ENCODE peak calls at places on chromosomes 3 and 15, in seven cellular contexts. One of them, this sample, is unnamed.

GRCh38 chr15:67905628-67906027 is 65.8 kb upstream of the RNU6-1 start:
- DNase-seq in breast epithelium: no peak
- DNase-seq in HCT116: no peak
- DNase-seq in GM12878: no peak
- DNase-seq in transverse colon: no peak
- DNase-seq in suprapubic skin: no peak
- DNase-seq in HepG2: no peak
- DNase-seq in this sample: no peak

GRCh38 chr3:133292251-133292650 is 107.6 kb upstream of the BFSP2 start:
- DNase-seq in breast epithelium: no peak
- DNase-seq in HCT116: no peak
- DNase-seq in GM12878: no peak
- DNase-seq in transverse colon: no peak
- DNase-seq in suprapubic skin: no peak
- DNase-seq in HepG2: no peak
- DNase-seq in this sample: no peak

GRCh38 chr15:49831206-49831965 is 210.5 kb downstream of the DTWD1 start:
- DNase-seq in breast epithelium: no peak
- DNase-seq in HCT116: no peak
- DNase-seq in GM12878: no peak
- DNase-seq in transverse colon: no peak
- DNase-seq in suprapubic skin: peak; percentile 79
- DNase-seq in HepG2: no peak
- DNase-seq in this sample: peak; percentile 74

GRCh38 chr15:50909044-50909342 is 510 bp downstream of the AP4E1 start:
- DNase-seq in breast epithelium: no peak
- DNase-seq in HCT116: no peak
- DNase-seq in GM12878: no peak
- DNase-seq in transverse colon: no peak
- DNase-seq in suprapubic skin: no peak
- DNase-seq in HepG2: peak; percentile 38
- DNase-seq in this sample: no peak

GRCh38 chr3:135801018-135801417 is 164.5 kb upstream of the PPP2R3A start:
- DNase-seq in breast epithelium: no peak
- DNase-seq in HCT116: no peak
- DNase-seq in GM12878: no peak
- DNase-seq in transverse colon: peak; percentile 22
- DNase-seq in suprapubic skin: no peak
- DNase-seq in HepG2: no peak
- DNase-seq in this sample: no peak

GRCh38 chr3:61155701-61156292 is 95.5 kb downstream of the FHIT start:
- DNase-seq in breast epithelium: no peak
- DNase-seq in HCT116: no peak
- DNase-seq in GM12878: no peak
- DNase-seq in transverse colon: no peak
- DNase-seq in suprapubic skin: no peak
- DNase-seq in HepG2: no peak
- DNase-seq in this sample: no peak

GRCh38 chr3:89025185-89025584 is 82.2 kb upstream of the EPHA3 start:
- DNase-seq in breast epithelium: no peak
- DNase-seq in HCT116: no peak
- DNase-seq in GM12878: no peak
- DNase-seq in transverse colon: no peak
- DNase-seq in suprapubic skin: no peak
- DNase-seq in HepG2: no peak
- DNase-seq in this sample: no peak

GRCh38 chr15:94509259-94509658 is 277.9 kb downstream of the MCTP2 start:
- DNase-seq in breast epithelium: no peak
- DNase-seq in HCT116: no peak
- DNase-seq in GM12878: no peak
- DNase-seq in transverse colon: no peak
- DNase-seq in suprapubic skin: no peak
- DNase-seq in HepG2: no peak
- DNase-seq in this sample: no peak

GRCh38 chr15:49045691-49046112 is 544 bp downstream of the SECISBP2L start:
- DNase-seq in breast epithelium: no peak
- DNase-seq in HCT116: no peak
- DNase-seq in GM12878: peak; percentile 48
- DNase-seq in transverse colon: no peak
- DNase-seq in suprapubic skin: no peak
- DNase-seq in HepG2: peak; percentile 28
- DNase-seq in this sample: no peak

GRCh38 chr15:67143646-67144045 is 78.2 kb downstream of the SMAD3 start:
- DNase-seq in breast epithelium: no peak
- DNase-seq in HCT116: no peak
- DNase-seq in GM12878: no peak
- DNase-seq in transverse colon: no peak
- DNase-seq in suprapubic skin: no peak
- DNase-seq in HepG2: no peak
- DNase-seq in this sample: peak; percentile 29

GRCh38 chr3:14485981-14486380 is 54.2 kb downstream of the GRIP2 start:
- DNase-seq in breast epithelium: no peak
- DNase-seq in HCT116: no peak
- DNase-seq in GM12878: no peak
- DNase-seq in transverse colon: no peak
- DNase-seq in suprapubic skin: no peak
- DNase-seq in HepG2: no peak
- DNase-seq in this sample: no peak

GRCh38 chr15:37898385-37898784 is 36.1 kb upstream of the TMCO5A start:
- DNase-seq in breast epithelium: no peak
- DNase-seq in HCT116: no peak
- DNase-seq in GM12878: no peak
- DNase-seq in transverse colon: no peak
- DNase-seq in suprapubic skin: no peak
- DNase-seq in HepG2: no peak
- DNase-seq in this sample: no peak

GRCh38 chr3:177379045-177379444 is 181.8 kb upstream of the TBL1XR1 start:
- DNase-seq in breast epithelium: no peak
- DNase-seq in HCT116: no peak
- DNase-seq in GM12878: no peak
- DNase-seq in transverse colon: no peak
- DNase-seq in suprapubic skin: no peak
- DNase-seq in HepG2: peak; percentile 49
- DNase-seq in this sample: no peak

GRCh38 chr15:66842710-66843441 is 140.8 kb downstream of the SMAD6 start:
- DNase-seq in breast epithelium: peak; percentile 71
- DNase-seq in HCT116: no peak
- DNase-seq in GM12878: no peak
- DNase-seq in transverse colon: peak; percentile 77
- DNase-seq in suprapubic skin: peak; percentile 88
- DNase-seq in HepG2: peak; percentile 37
- DNase-seq in this sample: peak; percentile 91

GRCh38 chr15:49492834-49493233 is 69.8 kb downstream of the FGF7 start:
- DNase-seq in breast epithelium: no peak
- DNase-seq in HCT116: no peak
- DNase-seq in GM12878: no peak
- DNase-seq in transverse colon: no peak
- DNase-seq in suprapubic skin: no peak
- DNase-seq in HepG2: no peak
- DNase-seq in this sample: no peak

GRCh38 chr3:128598884-128599664 is 51.5 kb downstream of the RPN1 start:
- DNase-seq in breast epithelium: no peak
- DNase-seq in HCT116: no peak
- DNase-seq in GM12878: no peak
- DNase-seq in transverse colon: no peak
- DNase-seq in suprapubic skin: no peak
- DNase-seq in HepG2: no peak
- DNase-seq in this sample: no peak

DNA sequence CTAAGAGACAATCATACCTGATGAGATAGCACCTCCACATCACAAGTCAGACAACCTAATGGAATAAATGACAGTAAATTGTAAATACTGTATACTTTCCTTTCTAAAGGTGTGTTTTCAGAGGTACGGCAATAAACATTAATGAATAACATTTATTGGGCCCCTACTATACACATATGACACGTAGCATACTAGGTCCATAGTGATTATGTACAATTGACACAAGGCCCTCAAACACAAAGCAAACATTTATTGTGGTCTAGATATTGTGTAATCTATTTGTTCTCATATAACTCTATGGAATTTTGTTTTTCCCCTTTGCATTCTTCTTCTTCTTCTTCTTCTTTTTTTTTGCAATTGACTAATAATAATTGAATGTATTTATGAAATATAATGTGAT is 429.8 kb downstream of the FOXP1 start:
- DNase-seq in breast epithelium: no peak
- DNase-seq in HCT116: no peak
- DNase-seq in GM12878: no peak
- DNase-seq in transverse colon: no peak
- DNase-seq in suprapubic skin: no peak
- DNase-seq in HepG2: peak; percentile 66
- DNase-seq in this sample: no peak
- H3K4me1 ChIP-seq in breast epithelium: no peaks in the 10 kb centered on the region
- H3K4me1 ChIP-seq in HCT116: no peaks in the 10 kb centered on the region
- H3K4me1 ChIP-seq in GM12878: no peaks in the 10 kb centered on the region
- H3K4me1 ChIP-seq in transverse colon: peaks cover 29% of the 10 kb centered on the region
- H3K4me1 ChIP-seq in suprapubic skin: no peaks in the 10 kb centered on the region
- H3K4me1 ChIP-seq in HepG2: peaks cover 80% of the 10 kb centered on the region
- H3K4me1 ChIP-seq in this sample: no peaks in the 10 kb centered on the region

GRCh38 chr3:146130881-146131371 is 30.1 kb downstream of the PLOD2 start:
- DNase-seq in breast epithelium: no peak
- DNase-seq in HCT116: no peak
- DNase-seq in GM12878: no peak
- DNase-seq in transverse colon: no peak
- DNase-seq in suprapubic skin: no peak
- DNase-seq in HepG2: no peak
- DNase-seq in this sample: no peak

GRCh38 chr3:146133436-146133835 is 27.5 kb downstream of the PLOD2 start:
- DNase-seq in breast epithelium: no peak
- DNase-seq in HCT116: no peak
- DNase-seq in GM12878: no peak
- DNase-seq in transverse colon: no peak
- DNase-seq in suprapubic skin: no peak
- DNase-seq in HepG2: peak; percentile 42
- DNase-seq in this sample: no peak

GRCh38 chr3:146131616-146132410 is 29.2 kb downstream of the PLOD2 start:
- DNase-seq in breast epithelium: no peak
- DNase-seq in HCT116: no peak
- DNase-seq in GM12878: no peak
- DNase-seq in transverse colon: no peak
- DNase-seq in suprapubic skin: no peak
- DNase-seq in HepG2: peak; percentile 33
- DNase-seq in this sample: no peak

GRCh38 chr3:146136647-146137046 is 24.3 kb downstream of the PLOD2 start:
- DNase-seq in breast epithelium: no peak
- DNase-seq in HCT116: no peak
- DNase-seq in GM12878: no peak
- DNase-seq in transverse colon: no peak
- DNase-seq in suprapubic skin: no peak
- DNase-seq in HepG2: no peak
- DNase-seq in this sample: no peak

GRCh38 chr3:146134348-146135117 is 26.5 kb downstream of the PLOD2 start:
- DNase-seq in breast epithelium: no peak
- DNase-seq in HCT116: no peak
- DNase-seq in GM12878: no peak
- DNase-seq in transverse colon: no peak
- DNase-seq in suprapubic skin: no peak
- DNase-seq in HepG2: peak; percentile 36
- DNase-seq in this sample: no peak
- TF ChIP-seq POLR2AphosphoS5 in breast epithelium: no peak
- TF ChIP-seq POLR2AphosphoS5 in HCT116: no peak
- TF ChIP-seq POLR2AphosphoS5 in GM12878: no peak
- TF ChIP-seq POLR2AphosphoS5 in transverse colon: no peak
- TF ChIP-seq POLR2AphosphoS5 in suprapubic skin: no peak
- TF ChIP-seq POLR2AphosphoS5 in HepG2: no peak
- TF ChIP-seq POLR2AphosphoS5 in this sample: no peak

GRCh38 chr15:99722406-99722805 is 10.8 kb downstream of the LYSMD4 start:
- DNase-seq in breast epithelium: no peak
- DNase-seq in HCT116: no peak
- DNase-seq in GM12878: no peak
- DNase-seq in transverse colon: no peak
- DNase-seq in suprapubic skin: no peak
- DNase-seq in HepG2: no peak
- DNase-seq in this sample: no peak
- H3K4me1 ChIP-seq in breast epithelium: no peaks in the 10 kb centered on the region
- H3K4me1 ChIP-seq in HCT116: no peaks in the 10 kb centered on the region
- H3K4me1 ChIP-seq in GM12878: peaks cover 33% of the 10 kb centered on the region
- H3K4me1 ChIP-seq in transverse colon: peaks cover 4% of the 10 kb centered on the region
- H3K4me1 ChIP-seq in suprapubic skin: peaks cover 8% of the 10 kb centered on the region
- H3K4me1 ChIP-seq in HepG2: peaks cover 15% of the 10 kb centered on the region
- H3K4me1 ChIP-seq in this sample: no peaks in the 10 kb centered on the region

GRCh38 chr3:126850370-126851085 is 132.4 kb upstream of the PLXNA1 start:
- DNase-seq in breast epithelium: no peak
- DNase-seq in HCT116: no peak
- DNase-seq in GM12878: no peak
- DNase-seq in transverse colon: no peak
- DNase-seq in suprapubic skin: no peak
- DNase-seq in HepG2: peak; percentile 85
- DNase-seq in this sample: peak; percentile 19
- TF ChIP-seq POLR2AphosphoS5 in breast epithelium: no peak
- TF ChIP-seq POLR2AphosphoS5 in HCT116: no peak
- TF ChIP-seq POLR2AphosphoS5 in GM12878: no peak
- TF ChIP-seq POLR2AphosphoS5 in transverse colon: no peak
- TF ChIP-seq POLR2AphosphoS5 in suprapubic skin: no peak
- TF ChIP-seq POLR2AphosphoS5 in HepG2: no peak
- TF ChIP-seq POLR2AphosphoS5 in this sample: no peak

GRCh38 chr15:63801171-63801570 is 32.6 kb downstream of the HERC1 start:
- DNase-seq in breast epithelium: no peak
- DNase-seq in HCT116: no peak
- DNase-seq in GM12878: no peak
- DNase-seq in transverse colon: no peak
- DNase-seq in suprapubic skin: no peak
- DNase-seq in HepG2: no peak
- DNase-seq in this sample: no peak
- H3K4me1 ChIP-seq in breast epithelium: no peaks in the 10 kb centered on the region
- H3K4me1 ChIP-seq in HCT116: no peaks in the 10 kb centered on the region
- H3K4me1 ChIP-seq in GM12878: peaks cover 43% of the 10 kb centered on the region
- H3K4me1 ChIP-seq in transverse colon: peaks cover 20% of the 10 kb centered on the region
- H3K4me1 ChIP-seq in suprapubic skin: peaks cover 40% of the 10 kb centered on the region
- H3K4me1 ChIP-seq in HepG2: peaks cover 26% of the 10 kb centered on the region
- H3K4me1 ChIP-seq in this sample: peaks cover 52% of the 10 kb centered on the region

DNA sequence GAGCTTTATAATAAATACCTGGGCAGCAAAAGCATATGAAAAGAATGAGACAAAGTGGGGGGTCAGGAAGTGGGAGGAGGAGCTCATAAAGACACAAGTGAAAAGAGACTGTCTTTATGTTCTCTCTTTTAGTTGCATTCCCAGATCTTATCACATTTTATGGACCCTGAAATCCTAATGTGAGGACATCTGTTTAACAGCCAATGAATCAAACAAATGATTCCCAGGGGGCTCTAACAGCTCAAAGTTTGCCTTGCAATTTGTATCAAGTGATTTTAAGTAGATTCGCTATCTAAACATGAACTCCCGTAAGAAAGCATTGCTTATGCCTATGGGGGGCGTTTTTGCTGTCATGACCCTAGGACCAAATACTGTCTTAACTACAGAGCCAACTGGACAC is 332.3 kb upstream of the CNTN4 start:
- DNase-seq in breast epithelium: no peak
- DNase-seq in HCT116: no peak
- DNase-seq in GM12878: no peak
- DNase-seq in transverse colon: no peak
- DNase-seq in suprapubic skin: no peak
- DNase-seq in HepG2: no peak
- DNase-seq in this sample: no peak
- TF ChIP-seq POLR2AphosphoS5 in breast epithelium: no peak
- TF ChIP-seq POLR2AphosphoS5 in HCT116: no peak
- TF ChIP-seq POLR2AphosphoS5 in GM12878: no peak
- TF ChIP-seq POLR2AphosphoS5 in transverse colon: no peak
- TF ChIP-seq POLR2AphosphoS5 in suprapubic skin: no peak
- TF ChIP-seq POLR2AphosphoS5 in HepG2: no peak
- TF ChIP-seq POLR2AphosphoS5 in this sample: no peak

This sample was measured in sigmoid colon.